ENCODE peak calls at places on chromosomes 7 and 10, in seven cellular contexts. X, Z, Q, T, U, D and G are unnamed samples.

GRCh38 chr7:7190142-7190541 is 7.8 kb downstream of the C1GALT1 start:
- DNase-seq in T (no peak), Z (peak; percentile 44), D (no peak), U (peak; percentile 16), X (no peak), Q (no peak), G (peak; percentile 67)

GRCh38 chr7:138892016-138892630 is 89.1 kb downstream of the KIAA1549 start:
- DNase-seq in D (no peak), X (no peak), Z (no peak), T (no peak), U (no peak), Q (no peak), G (peak; percentile 22)

GRCh38 chr7:158286210-158286609 is 301.4 kb downstream of the PTPRN2 start:
- DNase-seq in Q (no peak), T (no peak), Z (no peak), D (no peak), X (no peak), U (no peak), G (no peak)

GRCh38 chr7:6143997-6144396 is 112.8 kb downstream of the ANKRD61 start:
- DNase-seq in Q (no peak), X (no peak), U (no peak), Z (no peak), T (no peak), D (no peak), G (no peak)

GRCh38 chr7:43513236-43513635 is 69.7 kb upstream of the STK17A start:
- DNase-seq in X (no peak), D (no peak), Q (no peak), Z (no peak), U (no peak), T (no peak), G (no peak)

GRCh38 chr10:111076682-111077661 is at the start of gene ADRA2A:
- DNase-seq in U (no peak), Z (peak; percentile 69), T (no peak), D (peak; percentile 41), X (no peak), Q (peak; percentile 79), G (peak; percentile 26)

GRCh38 chr7:137873524-137873923 is 26.8 kb upstream of the DGKI start:
- DNase-seq in Q (no peak), Z (peak; percentile 88), T (no peak), X (no peak), U (peak; percentile 87), D (no peak), G (peak; percentile 90)

GRCh38 chr10:97475936-97476594 is 22.2 kb downstream of the MMS19 start:
- DNase-seq in T (no peak), D (peak; percentile 41), U (peak; percentile 66), X (no peak), Z (peak; percentile 90), Q (no peak), G (peak; percentile 83)

GRCh38 chr7:63067897-63068585 is 930.6 kb upstream of the ZNF722 start:
- DNase-seq in D (no peak), Q (no peak), X (no peak), U (no peak), Z (no peak), T (no peak), G (no peak)

GRCh38 chr7:151645311-151645710 is 125.6 kb upstream of the RHEB start:
- DNase-seq in T (no peak), D (peak; percentile 69), Q (no peak), U (no peak), X (no peak), Z (no peak), G (no peak)

GRCh38 chr7:151647006-151647405 is 127.3 kb upstream of the RHEB start:
- DNase-seq in D (no peak), Z (no peak), U (no peak), T (no peak), X (no peak), Q (no peak), G (no peak)

GRCh38 chr7:151641587-151641986 is 121.9 kb upstream of the RHEB start:
- DNase-seq in Q (no peak), T (no peak), X (no peak), Z (no peak), D (no peak), U (no peak), G (no peak)

GRCh38 chr7:151644554-151644953 is 124.9 kb upstream of the RHEB start:
- DNase-seq in Z (no peak), D (peak; percentile 80), U (no peak), X (no peak), T (no peak), Q (no peak), G (no peak)

GRCh38 chr7:151642746-151643145 is 123.1 kb upstream of the RHEB start:
- DNase-seq in D (peak; percentile 66), Z (no peak), Q (no peak), T (no peak), U (no peak), X (no peak), G (no peak)
- TF ChIP-seq CTCF in D (no peak), Z (no peak), Q (no peak), T (no peak), U (no peak), X (no peak), G (no peak)

GRCh38 chr10:29136401-29136800 is 152.5 kb upstream of the LYZL1 start:
- DNase-seq in X (no peak), Z (no peak), U (no peak), Q (no peak), T (no peak), D (peak; percentile 16), G (no peak)
- TF ChIP-seq CTCF in X (no peak), Z (no peak), U (no peak), Q (no peak), T (no peak), D (no peak), G (no peak)

GRCh38 chr7:130256716-130257115 is 9.9 kb upstream of the CPA2 start:
- DNase-seq in T (no peak), D (no peak), Z (no peak), X (no peak), U (no peak), Q (no peak), G (no peak)
- TF ChIP-seq CTCF in T (no peak), D (no peak), Z (no peak), X (no peak), U (no peak), Q (no peak), G (no peak)

DNA sequence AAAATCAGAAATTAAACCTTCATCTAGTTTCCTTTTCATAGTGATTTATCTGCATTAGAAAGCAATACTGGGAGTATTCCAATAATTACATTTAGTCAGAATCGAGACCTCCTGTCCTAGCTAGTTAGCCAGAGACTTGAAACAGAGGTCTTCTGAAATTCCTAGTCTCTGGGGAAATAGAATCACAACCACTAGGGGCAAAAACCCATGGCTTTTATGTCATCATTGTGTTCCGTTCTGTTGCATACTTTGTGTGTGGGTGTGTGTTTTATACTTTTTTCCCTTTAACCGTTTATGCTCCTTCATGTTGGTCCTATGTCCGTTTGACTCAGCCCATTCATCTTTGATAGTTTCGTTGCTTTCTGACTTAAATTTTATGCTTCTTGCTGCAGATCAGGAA is 79.8 kb downstream of the RALA start:
- DNase-seq in Q (no peak), T (no peak), X (no peak), U (no peak), D (no peak), Z (no peak), G (no peak)
- TF ChIP-seq CTCF in Q (no peak), T (peak; percentile 53), X (no peak), U (peak; percentile 30), D (peak; percentile 39), Z (no peak), G (no peak)

DNA sequence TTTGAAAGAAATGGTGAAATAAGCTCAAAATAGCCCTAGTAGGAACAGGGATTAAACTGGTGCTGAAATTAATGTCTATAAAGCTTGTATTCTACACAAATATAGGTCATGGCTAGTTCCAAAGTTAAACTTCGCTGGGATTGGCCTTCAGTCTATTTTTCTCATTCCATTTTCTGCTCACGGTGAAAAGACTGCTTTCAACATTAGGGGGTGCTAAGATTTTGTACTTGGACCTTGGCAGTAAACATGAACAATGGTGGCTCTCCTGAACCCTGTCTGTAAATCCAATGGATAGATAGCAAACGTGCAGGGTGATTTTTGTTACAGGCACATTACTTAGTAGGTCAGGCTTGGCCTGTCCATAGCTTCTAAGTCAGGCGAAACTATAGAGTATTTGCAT is 36.0 kb upstream of the RSU1 start:
- DNase-seq in D (no peak), U (no peak), T (no peak), X (no peak), Z (peak; percentile 38), Q (no peak), G (peak; percentile 73)
- TF ChIP-seq CTCF in D (no peak), U (peak; percentile 40), T (peak; percentile 68), X (no peak), Z (peak; percentile 33), Q (no peak), G (peak; percentile 53)

GRCh38 chr10:2980116-2980515 is 87.2 kb upstream of the PFKP start:
- DNase-seq in D (no peak), U (no peak), Q (no peak), Z (peak; percentile 46), T (no peak), X (no peak), G (no peak)

GRCh38 chr10:2978574-2979266 is 88.6 kb upstream of the PFKP start:
- DNase-seq in Q (no peak), T (no peak), Z (no peak), U (no peak), D (no peak), X (no peak), G (no peak)

GRCh38 chr10:2980791-2981360 is 86.5 kb upstream of the PFKP start:
- DNase-seq in T (no peak), Z (peak; percentile 74), X (no peak), Q (no peak), D (peak; percentile 70), U (no peak), G (peak; percentile 5)

GRCh38 chr10:2979267-2979660 is 88.1 kb upstream of the PFKP start:
- DNase-seq in Z (peak; percentile 88), D (no peak), X (no peak), Q (no peak), T (no peak), U (peak; percentile 67), G (no peak)

GRCh38 chr10:2978111-2978510 is 89.2 kb upstream of the PFKP start:
- DNase-seq in X (no peak), Q (no peak), Z (peak; percentile 75), D (peak; percentile 50), T (no peak), U (peak; percentile 52), G (peak; percentile 41)
- TF ChIP-seq CTCF in X (peak; percentile 6), Q (peak; percentile 21), Z (peak; percentile 82), D (peak; percentile 48), T (peak; percentile 76), U (peak; percentile 71), G (peak; percentile 55)